ENCODE peak calls at places on chromosomes 2 and 18, in four cellular contexts. M is NCI-H748 treated with DMSO at 0.1 percent for 48 hours, R is mucosa of gallbladder, D is left lobe of liver. B is an unnamed sample.

GRCh38 chr18:36724591-36725001 is 104.2 kb downstream of the TPGS2 start:
- DNase-seq in M (no peak), R (peak; percentile 40), D (no peak), B (no peak)

GRCh38 chr18:75727479-75727878 is 300.0 kb upstream of the SMIM21 start:
- DNase-seq in M (peak; percentile 36), R (no peak), D (no peak), B (no peak)

GRCh38 chr2:216219866-216220265 is 110.7 kb downstream of the XRCC5 start:
- DNase-seq in M (no peak), R (no peak), D (no peak), B (no peak)

GRCh38 chr2:239553376-239554000 is 152.7 kb upstream of the HDAC4 start:
- DNase-seq in M (no peak), R (no peak), D (no peak), B (no peak)

GRCh38 chr2:191682148-191682547 is 4.2 kb downstream of the NABP1 start:
- DNase-seq in M (no peak), R (no peak), D (no peak), B (no peak)

GRCh38 chr18:13397504-13398163 is 179.1 kb downstream of the LDLRAD4 start:
- DNase-seq in M (no peak), R (no peak), D (no peak), B (no peak)

GRCh38 chr2:174683392-174683759 is 80.9 kb downstream of the CHRNA1 start:
- DNase-seq in M (no peak), R (no peak), D (no peak), B (no peak)

GRCh38 chr2:68345129-68345875 is 19.8 kb upstream of the PLEK start:
- DNase-seq in M (no peak), R (no peak), D (no peak), B (no peak)

GRCh38 chr2:218985021-218985324 is at the start of gene FEV:
- DNase-seq in M (no peak), R (no peak), D (no peak), B (no peak)

GRCh38 chr2:173523497-173523896 is 168.8 kb downstream of the CDCA7 start:
- DNase-seq in M (no peak), R (no peak), D (no peak), B (no peak)